ENCODE peak calls at places on chromosomes 12 and 14, in nine cellular contexts. I is colonic mucosa; E is hippocampal formation; Q is AG09319; H is effector CD4-positive, alpha-beta T cell; F is AG20443; V is SW 1271; B is stomach; M is NCI-H1694. G is an unnamed sample.

GRCh38 chr12:92886131-92886530 is 43.0 kb downstream of the EEA1 start:
- DNase-seq in B (no peak), H (no peak), E (no peak), M (no peak), Q (no peak), F (no peak), I (no peak), V (no peak), G (no peak)

GRCh38 chr14:82398313-82398712 is 864.7 kb upstream of the SEL1L start:
- DNase-seq in F (no peak), E (no peak), B (no peak), V (no peak), M (no peak), H (no peak), Q (no peak), I (no peak), G (no peak)

GRCh38 chr12:90337018-90337417 is 618.0 kb downstream of the CCER1 start:
- DNase-seq in M (no peak), V (no peak), E (no peak), F (no peak), B (no peak), H (no peak), I (no peak), Q (no peak), G (no peak)

GRCh38 chr12:27504506-27504905 is 19.5 kb upstream of the PPFIBP1 start:
- DNase-seq in E (no peak), M (no peak), V (no peak), F (peak), B (no peak), H (no peak), I (no peak), Q (no peak), G (no peak)

GRCh38 chr14:36655963-36656768 is 5.5 kb upstream of the PAX9 start:
- DNase-seq in F (peak), V (no peak), B (no peak), M (no peak), I (peak), E (no peak), Q (peak), H (no peak), G (no peak)

GRCh38 chr14:64388533-64389243 is 535 bp downstream of the MTHFD1 start:
- DNase-seq in E (no peak), H (peak), Q (no peak), B (peak), F (peak), M (peak), V (peak), I (peak), G (no peak)

GRCh38 chr14:37587881-37588666 is 7.0 kb downstream of the FOXA1 start:
- DNase-seq in F (no peak), Q (no peak), I (no peak), B (no peak), V (no peak), E (no peak), M (no peak), H (no peak), G (no peak)

GRCh38 chr12:31591308-31591901 is 469 bp upstream of the DENND5B start:
- DNase-seq in E (no peak), V (no peak), Q (no peak), H (no peak), M (no peak), B (no peak), F (peak), I (peak), G (no peak)

GRCh38 chr14:101372894-101373640 is 188.2 kb upstream of the DIO3 start:
- DNase-seq in E (no peak), F (no peak), I (no peak), B (no peak), M (no peak), H (no peak), Q (no peak), V (no peak), G (no peak)

GRCh38 chr14:86405250-86405649 is 875.3 kb downstream of the FLRT2 start:
- DNase-seq in F (no peak), V (no peak), B (no peak), H (no peak), I (no peak), Q (no peak), E (no peak), M (no peak), G (no peak)

GRCh38 chr14:67815573-67816235 is 686 bp downstream of the ZFYVE26 start:
- DNase-seq in H (no peak), F (peak), I (no peak), M (no peak), Q (no peak), E (no peak), B (no peak), V (peak), G (no peak)

GRCh38 chr12:93144109-93144508 is 215.0 kb upstream of the EEA1 start:
- DNase-seq in F (no peak), I (no peak), M (no peak), B (no peak), H (no peak), E (no peak), V (no peak), Q (no peak), G (no peak)

GRCh38 chr12:4506870-4507269 is 31.8 kb upstream of the RAD51AP1 start:
- DNase-seq in E (no peak), F (no peak), Q (no peak), V (no peak), H (no peak), I (no peak), B (no peak), M (no peak), G (peak)

GRCh38 chr12:42326466-42327226 is 679 bp downstream of the PPHLN1 start:
- DNase-seq in M (peak), I (peak), F (peak), B (no peak), Q (no peak), E (no peak), H (no peak), V (peak), G (peak)

GRCh38 chr12:108121353-108121752 is 7.7 kb upstream of the WSCD2 start:
- DNase-seq in H (no peak), F (no peak), V (no peak), E (no peak), B (no peak), I (no peak), Q (no peak), M (no peak), G (no peak)

GRCh38 chr12:109951751-109952150 is 44.4 kb downstream of the GIT2 start:
- DNase-seq in H (no peak), Q (no peak), F (peak), I (no peak), M (no peak), E (no peak), V (no peak), B (no peak), G (no peak)

GRCh38 chr12:57896139-57896436 is 45.3 kb upstream of the ATP23 start:
- DNase-seq in E (no peak), H (no peak), Q (no peak), M (peak), F (no peak), V (no peak), B (no peak), I (peak), G (no peak)

GRCh38 chr14:95953111-95953724 is 76.6 kb downstream of the TUNAR start:
- DNase-seq in V (no peak), I (no peak), F (no peak), E (no peak), B (no peak), Q (no peak), H (no peak), M (no peak), G (no peak)

GRCh38 chr12:14384783-14385638 is 19.5 kb downstream of the ATF7IP start:
- DNase-seq in Q (peak), B (peak), E (peak), F (peak), H (peak), M (peak), V (peak), I (peak), G (peak)

GRCh38 chr12:132632521-132633228 is 14.1 kb downstream of the P2RX2 start:
- DNase-seq in M (no peak), H (no peak), B (no peak), I (no peak), Q (no peak), E (no peak), V (no peak), F (no peak), G (no peak)

GRCh38 chr14:69643430-69644200 is 32.2 kb downstream of the SUSD6 start:
- DNase-seq in I (peak), Q (no peak), V (peak), M (peak), B (peak), E (no peak), H (peak), F (no peak), G (peak)

GRCh38 chr12:16021026-16021425 is 109.9 kb downstream of the DERA start:
- DNase-seq in M (no peak), V (no peak), Q (no peak), E (no peak), I (no peak), H (no peak), B (no peak), F (no peak), G (no peak)

GRCh38 chr14:77902806-77903205 is 102.9 kb downstream of the ADCK1 start:
- DNase-seq in E (no peak), V (no peak), H (no peak), I (no peak), Q (no peak), M (no peak), B (no peak), F (no peak), G (no peak)

GRCh38 chr14:26385302-26385701 is 212.5 kb downstream of the NOVA1 start:
- DNase-seq in E (no peak), B (no peak), V (no peak), F (no peak), Q (no peak), M (no peak), I (no peak), H (no peak), G (no peak)

GRCh38 chr14:51321036-51321435 is 81.0 kb downstream of the TMX1 start:
- DNase-seq in Q (no peak), F (no peak), I (no peak), V (no peak), H (no peak), E (no peak), M (no peak), B (no peak), G (no peak)

G was measured in central memory CD4-positive, alpha-beta T cell.